ENCODE peak calls at places on chromosomes 3 and 15, in ten cellular contexts. One of them, this sample, is unnamed.

GRCh38 chr15:25987638-25988037 is 124.5 kb upstream of the ATP10A start:
- DNase-seq in IMR-90: no peak
- DNase-seq in heart left ventricle: no peak
- DNase-seq in tibial nerve: no peak
- DNase-seq in prostate gland: no peak
- DNase-seq in right lobe of liver: no peak
- DNase-seq in esophagus muscularis mucosa: peak; percentile 68
- DNase-seq in body of pancreas: no peak
- DNase-seq in gastrocnemius medialis: no peak
- DNase-seq in transverse colon: no peak
- DNase-seq in this sample: no peak

GRCh38 chr3:42262525-42262924 is 3.5 kb downstream of the CCK start:
- DNase-seq in IMR-90: peak; percentile 80
- DNase-seq in heart left ventricle: no peak
- DNase-seq in tibial nerve: no peak
- DNase-seq in prostate gland: no peak
- DNase-seq in right lobe of liver: no peak
- DNase-seq in esophagus muscularis mucosa: no peak
- DNase-seq in body of pancreas: no peak
- DNase-seq in gastrocnemius medialis: no peak
- DNase-seq in transverse colon: no peak
- DNase-seq in this sample: no peak

GRCh38 chr3:197445886-197446631 is 109.7 kb downstream of the BDH1 start:
- DNase-seq in IMR-90: no peak
- DNase-seq in heart left ventricle: no peak
- DNase-seq in tibial nerve: no peak
- DNase-seq in prostate gland: no peak
- DNase-seq in right lobe of liver: no peak
- DNase-seq in esophagus muscularis mucosa: no peak
- DNase-seq in body of pancreas: no peak
- DNase-seq in gastrocnemius medialis: no peak
- DNase-seq in transverse colon: no peak
- DNase-seq in this sample: no peak

GRCh38 chr15:31261266-31262142 is 65.1 kb upstream of the KLF13 start:
- DNase-seq in IMR-90: no peak
- DNase-seq in heart left ventricle: peak; percentile 17
- DNase-seq in tibial nerve: no peak
- DNase-seq in prostate gland: no peak
- DNase-seq in right lobe of liver: no peak
- DNase-seq in esophagus muscularis mucosa: no peak
- DNase-seq in body of pancreas: no peak
- DNase-seq in gastrocnemius medialis: no peak
- DNase-seq in transverse colon: no peak
- DNase-seq in this sample: no peak

GRCh38 chr3:194148383-194148782 is 12.4 kb downstream of the HES1 start:
- DNase-seq in IMR-90: peak; percentile 34
- DNase-seq in heart left ventricle: no peak
- DNase-seq in tibial nerve: peak; percentile 23
- DNase-seq in prostate gland: peak; percentile 59
- DNase-seq in right lobe of liver: peak; percentile 77
- DNase-seq in esophagus muscularis mucosa: no peak
- DNase-seq in body of pancreas: no peak
- DNase-seq in gastrocnemius medialis: no peak
- DNase-seq in transverse colon: no peak
- DNase-seq in this sample: peak; percentile 53

GRCh38 chr3:63768415-63768814 is 50.7 kb upstream of the C3orf49 start:
- DNase-seq in IMR-90: no peak
- DNase-seq in heart left ventricle: no peak
- DNase-seq in tibial nerve: no peak
- DNase-seq in prostate gland: no peak
- DNase-seq in right lobe of liver: no peak
- DNase-seq in esophagus muscularis mucosa: no peak
- DNase-seq in body of pancreas: no peak
- DNase-seq in gastrocnemius medialis: no peak
- DNase-seq in transverse colon: peak; percentile 17
- DNase-seq in this sample: no peak

GRCh38 chr15:70343961-70344360 is 246.2 kb upstream of the TLE3 start:
- DNase-seq in IMR-90: no peak
- DNase-seq in heart left ventricle: no peak
- DNase-seq in tibial nerve: no peak
- DNase-seq in prostate gland: no peak
- DNase-seq in right lobe of liver: no peak
- DNase-seq in esophagus muscularis mucosa: peak; percentile 82
- DNase-seq in body of pancreas: no peak
- DNase-seq in gastrocnemius medialis: no peak
- DNase-seq in transverse colon: no peak
- DNase-seq in this sample: peak; percentile 8

GRCh38 chr3:171347017-171347979 is 112.9 kb downstream of the TNIK start:
- DNase-seq in IMR-90: peak; percentile 53
- DNase-seq in heart left ventricle: no peak
- DNase-seq in tibial nerve: no peak
- DNase-seq in prostate gland: no peak
- DNase-seq in right lobe of liver: no peak
- DNase-seq in esophagus muscularis mucosa: no peak
- DNase-seq in body of pancreas: no peak
- DNase-seq in gastrocnemius medialis: no peak
- DNase-seq in transverse colon: no peak
- DNase-seq in this sample: no peak

GRCh38 chr3:143078883-143079282 is 40.7 kb upstream of the CHST2 start:
- DNase-seq in IMR-90: peak; percentile 76
- DNase-seq in heart left ventricle: no peak
- DNase-seq in tibial nerve: no peak
- DNase-seq in prostate gland: no peak
- DNase-seq in right lobe of liver: no peak
- DNase-seq in esophagus muscularis mucosa: peak; percentile 60
- DNase-seq in body of pancreas: no peak
- DNase-seq in gastrocnemius medialis: no peak
- DNase-seq in transverse colon: no peak
- DNase-seq in this sample: no peak

GRCh38 chr3:185823280-185824044 is 1.4 kb downstream of the IGF2BP2 start:
- DNase-seq in IMR-90: peak; percentile 41
- DNase-seq in heart left ventricle: peak; percentile 51
- DNase-seq in tibial nerve: no peak
- DNase-seq in prostate gland: peak; percentile 24
- DNase-seq in right lobe of liver: peak; percentile 55
- DNase-seq in esophagus muscularis mucosa: no peak
- DNase-seq in body of pancreas: peak; percentile 43
- DNase-seq in gastrocnemius medialis: no peak
- DNase-seq in transverse colon: peak; percentile 53
- DNase-seq in this sample: no peak

GRCh38 chr15:51623386-51623938 is 891 bp upstream of the DMXL2 start:
- DNase-seq in IMR-90: no peak
- DNase-seq in heart left ventricle: no peak
- DNase-seq in tibial nerve: no peak
- DNase-seq in prostate gland: peak; percentile 24
- DNase-seq in right lobe of liver: no peak
- DNase-seq in esophagus muscularis mucosa: no peak
- DNase-seq in body of pancreas: no peak
- DNase-seq in gastrocnemius medialis: no peak
- DNase-seq in transverse colon: peak; percentile 67
- DNase-seq in this sample: no peak

GRCh38 chr15:92617197-92618037 is 38.2 kb downstream of the FAM174B start:
- DNase-seq in IMR-90: peak; percentile 57
- DNase-seq in heart left ventricle: peak; percentile 56
- DNase-seq in tibial nerve: peak; percentile 31
- DNase-seq in prostate gland: peak; percentile 73
- DNase-seq in right lobe of liver: peak; percentile 91
- DNase-seq in esophagus muscularis mucosa: no peak
- DNase-seq in body of pancreas: peak; percentile 88
- DNase-seq in gastrocnemius medialis: peak; percentile 84
- DNase-seq in transverse colon: peak; percentile 71
- DNase-seq in this sample: peak; percentile 43

GRCh38 chr15:30992465-30992864 is 1.0 kb upstream of the MTMR10 start:
- DNase-seq in IMR-90: no peak
- DNase-seq in heart left ventricle: no peak
- DNase-seq in tibial nerve: no peak
- DNase-seq in prostate gland: peak; percentile 17
- DNase-seq in right lobe of liver: no peak
- DNase-seq in esophagus muscularis mucosa: no peak
- DNase-seq in body of pancreas: no peak
- DNase-seq in gastrocnemius medialis: peak; percentile 52
- DNase-seq in transverse colon: no peak
- DNase-seq in this sample: no peak

GRCh38 chr3:99883138-99883461 is 65.4 kb downstream of the CMSS1 start:
- DNase-seq in IMR-90: no peak
- DNase-seq in heart left ventricle: no peak
- DNase-seq in tibial nerve: no peak
- DNase-seq in prostate gland: no peak
- DNase-seq in right lobe of liver: no peak
- DNase-seq in esophagus muscularis mucosa: no peak
- DNase-seq in body of pancreas: no peak
- DNase-seq in gastrocnemius medialis: no peak
- DNase-seq in transverse colon: no peak
- DNase-seq in this sample: no peak
- TF ChIP-seq CTCF in IMR-90: no peak
- TF ChIP-seq CTCF in heart left ventricle: no peak
- TF ChIP-seq CTCF in tibial nerve: no peak
- TF ChIP-seq CTCF in prostate gland: no peak
- TF ChIP-seq CTCF in right lobe of liver: no peak
- TF ChIP-seq CTCF in esophagus muscularis mucosa: no peak
- TF ChIP-seq CTCF in body of pancreas: no peak
- TF ChIP-seq CTCF in gastrocnemius medialis: no peak
- TF ChIP-seq CTCF in transverse colon: no peak
- TF ChIP-seq CTCF in this sample: no peak

GRCh38 chr15:90264649-90265048 is 823 bp upstream of the NGRN start:
- DNase-seq in IMR-90: no peak
- DNase-seq in heart left ventricle: no peak
- DNase-seq in tibial nerve: no peak
- DNase-seq in prostate gland: no peak
- DNase-seq in right lobe of liver: peak; percentile 52
- DNase-seq in esophagus muscularis mucosa: no peak
- DNase-seq in body of pancreas: no peak
- DNase-seq in gastrocnemius medialis: peak; percentile 60
- DNase-seq in transverse colon: peak; percentile 73
- DNase-seq in this sample: no peak
- TF ChIP-seq POLR2A in IMR-90: no peak
- TF ChIP-seq POLR2A in heart left ventricle: no peak
- TF ChIP-seq POLR2A in tibial nerve: no peak
- TF ChIP-seq POLR2A in prostate gland: no peak
- TF ChIP-seq POLR2A in right lobe of liver: peak; percentile 50
- TF ChIP-seq POLR2A in esophagus muscularis mucosa: no peak
- TF ChIP-seq POLR2A in body of pancreas: no peak
- TF ChIP-seq POLR2A in gastrocnemius medialis: no peak
- TF ChIP-seq POLR2A in transverse colon: no peak
- TF ChIP-seq POLR2A in this sample: no peak

DNA sequence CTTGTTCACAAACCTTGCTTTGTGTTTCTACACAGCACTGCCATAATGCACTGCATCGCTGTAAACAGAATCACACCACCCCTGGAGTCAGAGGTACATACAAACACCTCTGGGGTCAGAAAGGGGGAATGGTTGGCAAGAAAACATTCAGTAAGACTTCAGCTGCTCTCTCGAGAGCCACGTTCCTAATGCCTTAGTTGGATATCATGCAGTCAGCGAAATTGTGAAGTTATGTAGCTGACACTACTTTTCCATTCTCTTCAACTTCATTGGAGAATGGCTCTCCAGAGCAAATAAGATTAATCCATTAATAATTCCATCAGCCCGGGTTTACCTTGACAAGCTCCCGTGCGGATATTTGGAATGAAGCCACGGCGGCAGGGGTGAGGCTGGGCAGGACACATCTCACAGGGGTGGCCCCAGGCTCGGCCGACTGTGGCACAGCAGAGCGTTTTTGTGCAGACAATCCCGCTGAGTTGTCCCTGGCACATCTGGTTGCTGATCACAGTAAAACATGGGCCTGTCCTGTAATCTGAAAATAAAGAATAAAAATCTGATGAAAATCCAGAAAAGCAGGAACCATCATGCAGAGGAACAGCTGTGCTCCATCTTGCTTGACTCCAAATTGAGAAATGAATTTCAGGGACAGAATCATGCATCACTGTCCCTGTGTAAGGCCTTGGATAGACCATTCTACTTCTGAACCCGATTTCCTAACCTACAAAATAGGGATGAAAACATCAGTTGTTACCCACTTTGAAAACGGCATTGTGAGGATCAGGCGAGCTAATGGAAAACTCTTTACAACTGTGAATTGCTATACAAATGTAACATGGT is 108.0 kb downstream of the FBN1 start:
- DNase-seq in IMR-90: peak; percentile 52
- DNase-seq in heart left ventricle: no peak
- DNase-seq in tibial nerve: no peak
- DNase-seq in prostate gland: no peak
- DNase-seq in right lobe of liver: no peak
- DNase-seq in esophagus muscularis mucosa: no peak
- DNase-seq in body of pancreas: no peak
- DNase-seq in gastrocnemius medialis: no peak
- DNase-seq in transverse colon: no peak
- DNase-seq in this sample: no peak
- H3K27me3 ChIP-seq in IMR-90: no peaks in the 10 kb centered on the region
- H3K27me3 ChIP-seq in heart left ventricle: no peaks in the 10 kb centered on the region
- H3K27me3 ChIP-seq in tibial nerve: no peaks in the 10 kb centered on the region
- H3K27me3 ChIP-seq in prostate gland: no peaks in the 10 kb centered on the region
- H3K27me3 ChIP-seq in right lobe of liver: no peaks in the 10 kb centered on the region
- H3K27me3 ChIP-seq in esophagus muscularis mucosa: no peaks in the 10 kb centered on the region
- H3K27me3 ChIP-seq in body of pancreas: no peaks in the 10 kb centered on the region
- H3K27me3 ChIP-seq in gastrocnemius medialis: no peaks in the 10 kb centered on the region
- H3K27me3 ChIP-seq in transverse colon: no peaks in the 10 kb centered on the region
- H3K27me3 ChIP-seq in this sample: no peaks in the 10 kb centered on the region

DNA sequence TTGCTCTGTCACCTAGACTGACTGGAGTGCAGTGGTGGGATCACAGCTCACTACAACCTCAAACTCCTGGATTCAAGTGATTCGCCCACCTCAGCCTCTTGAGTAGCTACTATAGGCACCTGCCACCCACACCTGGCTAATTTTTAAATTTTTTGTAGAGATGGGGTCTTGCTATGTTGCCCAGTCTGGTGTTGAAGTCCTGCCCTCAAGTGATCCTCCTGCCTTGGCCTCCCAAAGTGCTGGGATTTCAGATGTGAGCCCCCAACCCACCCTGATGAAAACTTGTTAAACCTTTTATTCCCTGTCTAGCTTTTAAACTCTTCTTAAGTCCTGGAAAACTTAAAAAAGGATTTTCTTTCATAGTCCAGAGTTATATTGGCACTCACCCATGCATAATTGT is 2.6 kb downstream of the ECT2 start:
- DNase-seq in IMR-90: no peak
- DNase-seq in heart left ventricle: no peak
- DNase-seq in tibial nerve: no peak
- DNase-seq in prostate gland: no peak
- DNase-seq in right lobe of liver: no peak
- DNase-seq in esophagus muscularis mucosa: no peak
- DNase-seq in body of pancreas: no peak
- DNase-seq in gastrocnemius medialis: no peak
- DNase-seq in transverse colon: no peak
- DNase-seq in this sample: no peak
- TF ChIP-seq CTCF in IMR-90: no peak
- TF ChIP-seq CTCF in heart left ventricle: no peak
- TF ChIP-seq CTCF in tibial nerve: no peak
- TF ChIP-seq CTCF in prostate gland: no peak
- TF ChIP-seq CTCF in right lobe of liver: no peak
- TF ChIP-seq CTCF in esophagus muscularis mucosa: no peak
- TF ChIP-seq CTCF in body of pancreas: no peak
- TF ChIP-seq CTCF in gastrocnemius medialis: no peak
- TF ChIP-seq CTCF in transverse colon: no peak
- TF ChIP-seq CTCF in this sample: no peak